ENCODE peak calls at places on chromosomes 13 and 19, in ten cellular contexts. I, U, O, L, A, M, N, C, V and P are unnamed samples.

GRCh38 chr13:59673301-59673700 is 490.4 kb downstream of the DIAPH3 start:
- DNase-seq in V (no peak), O (no peak), A (no peak), M (no peak), U (no peak), I (no peak), C (no peak), L (no peak), N (no peak), P (no peak)

GRCh38 chr19:56162258-56162657 is 13.6 kb upstream of the GALP start:
- DNase-seq in N (no peak), U (no peak), V (no peak), A (no peak), O (peak), M (no peak), I (no peak), C (no peak), L (peak), P (no peak)

GRCh38 chr19:10315335-10316214 is at the start of gene FDX2:
- DNase-seq in M (peak), L (peak), O (peak), N (peak), A (peak), U (no peak), I (peak), V (peak), C (peak), P (peak)

GRCh38 chr13:111954681-111955411 is 112.1 kb upstream of the SOX1 start:
- DNase-seq in N (peak), V (no peak), A (no peak), I (no peak), C (no peak), L (no peak), O (peak), U (no peak), M (no peak), P (no peak)

GRCh38 chr13:44837250-44837649 is 152.0 kb downstream of the NUFIP1 start:
- DNase-seq in M (no peak), V (no peak), C (no peak), I (no peak), U (peak), L (peak), N (no peak), O (peak), A (no peak), P (no peak)

GRCh38 chr19:3408996-3409345 is 42.6 kb downstream of the NFIC start:
- DNase-seq in L (no peak), A (no peak), M (no peak), V (no peak), C (no peak), O (no peak), I (no peak), N (no peak), U (no peak), P (no peak)

GRCh38 chr19:14048439-14049153 is 13.3 kb downstream of the PALM3 start:
- DNase-seq in C (no peak), O (peak), U (no peak), I (peak), N (no peak), V (no peak), A (peak), M (peak), L (peak), P (peak)

GRCh38 chr13:112727581-112727980 is 37.7 kb downstream of the ATP11A start:
- DNase-seq in I (no peak), C (peak), N (no peak), M (no peak), U (no peak), A (no peak), L (no peak), V (no peak), O (no peak), P (no peak)

GRCh38 chr13:24083722-24084421 is 76.6 kb upstream of the SPATA13 start:
- DNase-seq in V (no peak), C (no peak), L (no peak), I (no peak), U (no peak), N (no peak), O (no peak), A (no peak), M (no peak), P (peak)

GRCh38 chr19:29873024-29873800 is 61.4 kb downstream of the CCNE1 start:
- DNase-seq in V (peak), I (peak), A (peak), M (peak), N (peak), U (no peak), L (no peak), C (no peak), O (peak), P (peak)

GRCh38 chr13:89541091-89542030 is 1806.1 kb upstream of the MIR17HG start:
- DNase-seq in I (no peak), A (no peak), M (no peak), C (no peak), O (no peak), L (no peak), U (no peak), N (no peak), V (no peak), P (no peak)

GRCh38 chr13:111976474-111977183 is 90.3 kb upstream of the SOX1 start:
- DNase-seq in A (no peak), M (no peak), C (no peak), N (no peak), V (no peak), I (no peak), O (no peak), L (no peak), U (no peak), P (no peak)

GRCh38 chr19:28292822-28293500 is 920.0 kb downstream of the UQCRFS1 start:
- DNase-seq in L (peak), U (no peak), V (no peak), O (no peak), C (no peak), N (no peak), I (no peak), M (no peak), A (no peak), P (no peak)

GRCh38 chr13:40668335-40668734 is 1.9 kb upstream of the FOXO1 start:
- DNase-seq in O (no peak), N (no peak), M (peak), I (peak), V (peak), C (peak), L (peak), A (no peak), U (no peak), P (no peak)

GRCh38 chr19:6161271-6161850 is 25.9 kb downstream of the ACSBG2 start:
- DNase-seq in N (no peak), U (no peak), I (peak), A (no peak), O (peak), L (peak), M (peak), C (no peak), V (peak), P (no peak)

GRCh38 chr13:49247722-49248432 is at the start of gene CDADC1:
- DNase-seq in I (peak), M (peak), O (peak), U (peak), L (peak), N (peak), C (peak), A (peak), V (peak), P (peak)

GRCh38 chr19:1237027-1237659 is 662 bp downstream of the CBARP start:
- DNase-seq in N (no peak), I (no peak), L (peak), V (peak), M (no peak), U (no peak), O (no peak), C (no peak), A (no peak), P (no peak)

GRCh38 chr19:1848399-1849131 is at the start of gene REXO1:
- DNase-seq in C (peak), A (peak), U (peak), M (peak), O (peak), V (peak), N (peak), L (peak), I (peak), P (peak)

GRCh38 chr19:52297601-52298358 is 811 bp downstream of the ZNF480 start:
- DNase-seq in C (no peak), L (peak), O (no peak), A (no peak), V (no peak), I (no peak), M (no peak), U (no peak), N (no peak), P (no peak)

GRCh38 chr19:50580970-50581636 is 12.9 kb upstream of the LRRC4B start:
- DNase-seq in U (no peak), L (no peak), A (no peak), I (no peak), C (no peak), M (no peak), N (no peak), O (no peak), V (no peak), P (no peak)

GRCh38 chr19:50580240-50580639 is 12.0 kb upstream of the LRRC4B start:
- DNase-seq in O (no peak), N (no peak), I (no peak), A (no peak), V (no peak), L (no peak), U (no peak), M (no peak), C (no peak), P (no peak)
- TF ChIP-seq CTCF in O (no peak), N (no peak), I (no peak), A (no peak), V (no peak), L (no peak), U (no peak), M (no peak), C (no peak), P (no peak)

GRCh38 chr13:33287142-33287882 is 1.8 kb upstream of the STARD13 start:
- DNase-seq in M (no peak), A (no peak), U (no peak), O (no peak), I (no peak), L (no peak), N (no peak), C (no peak), V (no peak), P (no peak)

GRCh38 chr13:33284916-33285315 is 639 bp downstream of the STARD13 start:
- DNase-seq in C (peak), N (no peak), A (no peak), O (peak), I (no peak), V (no peak), M (no peak), L (peak), U (no peak), P (no peak)

GRCh38 chr13:33284016-33284415 is 1.5 kb downstream of the STARD13 start:
- DNase-seq in N (no peak), U (no peak), O (no peak), C (no peak), M (no peak), I (no peak), V (no peak), A (no peak), L (peak), P (no peak)

GRCh38 chr13:33286143-33286542 is 588 bp upstream of the STARD13 start:
- DNase-seq in V (no peak), M (peak), I (no peak), N (no peak), O (no peak), C (no peak), L (no peak), A (no peak), U (no peak), P (no peak)

DNA sequence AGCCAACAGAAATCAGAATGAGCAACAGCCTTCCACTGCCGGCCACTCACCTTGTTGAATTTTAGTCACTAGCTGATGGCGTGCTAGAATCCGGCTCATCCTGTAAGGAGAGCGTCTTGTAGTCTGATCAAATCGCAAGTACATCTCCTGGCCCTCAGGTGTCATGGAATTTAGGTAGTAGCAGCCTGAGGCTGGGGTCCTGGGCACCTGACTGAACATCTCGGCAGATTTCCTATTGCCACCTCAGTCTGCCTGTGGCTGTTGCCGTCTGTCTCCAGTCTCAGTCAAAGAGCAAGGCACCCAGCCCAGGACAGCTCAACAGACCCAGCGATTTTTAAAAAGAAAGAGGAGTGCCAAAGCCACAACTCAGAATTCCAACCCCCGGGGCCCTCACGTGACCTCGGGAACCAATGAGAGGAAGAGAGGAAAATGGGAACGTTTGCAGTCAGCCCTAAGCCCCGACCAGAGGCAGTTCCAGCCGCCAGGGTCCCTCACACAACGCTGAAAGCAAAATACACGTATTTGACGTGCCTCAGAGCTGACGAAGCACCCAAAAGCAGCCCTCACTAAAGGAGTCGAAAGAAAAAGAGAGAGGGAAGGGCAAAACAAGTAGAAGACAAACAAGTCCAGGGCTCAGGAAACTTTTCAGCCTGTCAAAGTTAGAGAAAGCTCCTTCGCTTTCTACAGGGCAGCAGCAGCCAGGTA is at the start of gene STARD13:
- DNase-seq in V (peak), N (peak), C (peak), U (peak), L (peak), A (peak), I (peak), O (peak), M (peak), P (peak)
- TF ChIP-seq CTCF in V (peak), N (no peak), C (peak), U (peak), L (peak), A (peak), I (peak), O (peak), M (peak), P (peak)

GRCh38 chr19:33209844-33210230 is 15.7 kb downstream of the LRP3 start:
- DNase-seq in V (no peak), M (no peak), N (no peak), I (no peak), A (no peak), O (no peak), U (no peak), L (no peak), C (no peak), P (no peak)

GRCh38 chr19:33214621-33215020 is 11.0 kb downstream of the SLC7A10 start:
- DNase-seq in C (no peak), V (no peak), O (peak), L (no peak), A (no peak), M (no peak), U (no peak), I (no peak), N (no peak), P (peak)

GRCh38 chr19:33212773-33213172 is 12.9 kb downstream of the SLC7A10 start:
- DNase-seq in M (no peak), N (no peak), I (no peak), L (no peak), C (no peak), U (no peak), A (peak), O (no peak), V (no peak), P (no peak)

GRCh38 chr19:33210266-33210940 is 15.2 kb downstream of the SLC7A10 start:
- DNase-seq in O (no peak), N (no peak), A (no peak), U (no peak), L (no peak), C (no peak), M (no peak), I (no peak), V (no peak), P (no peak)

GRCh38 chr19:33212024-33212772 is 13.5 kb downstream of the SLC7A10 start:
- DNase-seq in U (no peak), N (no peak), V (no peak), A (no peak), O (no peak), C (no peak), M (no peak), L (no peak), I (no peak), P (no peak)
- TF ChIP-seq CTCF in U (no peak), N (no peak), V (no peak), A (no peak), O (no peak), C (no peak), M (no peak), L (no peak), I (no peak), P (no peak)

DNA sequence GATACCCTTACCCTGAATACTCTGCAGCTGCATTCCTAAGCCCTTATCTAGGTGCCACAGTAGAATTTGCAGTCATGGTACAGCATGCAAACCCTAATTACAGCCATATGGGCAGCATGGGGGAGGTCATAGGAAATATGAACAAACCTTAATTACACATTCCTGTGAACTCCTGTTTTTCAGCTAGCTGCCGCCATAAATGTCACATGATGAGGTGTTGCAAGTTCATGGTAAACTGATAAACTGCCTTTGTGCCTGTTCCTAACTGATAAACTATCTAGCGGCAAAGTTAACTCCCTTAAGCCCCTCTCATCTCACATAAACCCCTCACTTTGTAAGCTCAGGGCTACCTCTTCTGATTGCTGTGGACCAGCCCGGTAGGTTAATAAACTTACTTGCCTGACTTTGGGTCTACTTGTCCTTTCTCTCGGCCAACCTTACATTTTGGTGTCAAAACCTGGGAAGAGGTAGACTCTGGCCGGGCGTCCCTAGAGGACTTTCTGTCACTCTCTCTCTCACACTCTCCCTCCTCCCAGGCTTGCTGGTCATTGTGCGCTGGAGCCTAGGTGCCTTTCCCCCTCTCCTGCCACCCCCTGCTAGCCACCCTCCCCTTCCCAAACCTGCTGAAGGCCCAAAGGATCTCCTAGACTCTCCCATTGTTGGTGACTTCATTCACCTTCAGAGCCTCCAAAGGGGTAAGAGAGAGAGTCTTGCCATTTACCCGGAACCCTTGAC is 43.3 kb downstream of the ZNF93 start:
- DNase-seq in U (no peak), N (no peak), M (no peak), L (no peak), I (no peak), A (no peak), O (no peak), C (no peak), V (no peak), P (no peak)
- TF ChIP-seq CTCF in U (no peak), N (no peak), M (no peak), L (no peak), I (no peak), A (no peak), O (no peak), C (no peak), V (no peak), P (no peak)

DNA sequence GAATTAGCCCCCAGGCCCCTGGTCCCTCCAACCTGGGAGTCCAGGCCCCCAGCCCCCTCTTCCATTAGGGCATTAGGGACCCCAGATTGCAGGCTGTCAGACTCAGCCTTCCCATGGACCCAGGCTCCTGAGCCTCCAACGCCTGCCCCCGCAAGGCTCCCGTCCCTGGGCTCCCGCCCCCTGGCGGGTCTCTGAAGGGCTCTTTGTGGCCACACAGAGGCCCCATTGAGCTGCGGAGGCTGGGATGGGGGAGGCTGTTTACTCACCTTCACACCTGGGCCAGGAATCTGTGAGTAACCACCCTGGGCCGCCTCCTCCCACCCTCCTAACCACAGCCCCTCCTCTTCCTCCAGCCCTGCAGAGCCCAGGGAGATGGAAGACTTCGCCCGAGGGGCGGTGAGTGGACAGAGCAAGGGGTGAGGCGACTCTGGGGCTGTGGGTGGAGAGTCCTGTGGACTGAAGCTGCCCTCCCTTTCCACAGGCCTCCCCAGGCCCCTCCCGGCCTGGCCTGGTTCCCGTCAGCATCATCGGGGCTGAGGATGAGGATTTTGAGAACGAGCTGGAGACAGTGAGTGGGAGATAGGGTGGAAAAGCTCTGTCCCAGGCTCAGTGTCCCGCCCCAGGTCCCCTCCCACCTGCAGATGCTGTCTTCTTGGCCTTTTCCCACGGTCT is 4.9 kb downstream of the ARHGEF1 start:
- DNase-seq in N (no peak), U (no peak), M (peak), V (no peak), C (no peak), O (peak), L (no peak), I (no peak), A (no peak), P (no peak)
- TF ChIP-seq CTCF in N (no peak), U (no peak), M (no peak), V (no peak), C (no peak), O (peak), L (no peak), I (no peak), A (no peak), P (no peak)

GRCh38 chr13:37602743-37603381 is 4.3 kb upstream of the POSTN start:
- DNase-seq in N (no peak), I (no peak), L (peak), O (peak), M (no peak), U (no peak), A (no peak), C (no peak), V (no peak), P (no peak)
- TF ChIP-seq CTCF in N (peak), I (peak), L (peak), O (peak), M (no peak), U (peak), A (peak), C (peak), V (peak), P (peak)

GRCh38 chr13:65454403-65454802 is 1775.7 kb downstream of the PCDH9 start:
- DNase-seq in O (no peak), V (no peak), N (no peak), M (no peak), A (no peak), C (no peak), U (no peak), L (no peak), I (no peak), P (no peak)
- TF ChIP-seq CTCF in O (no peak), V (no peak), N (no peak), M (no peak), A (no peak), C (no peak), U (no peak), L (no peak), I (no peak), P (no peak)